ENCODE peak calls at places on chromosomes 2 and 18, in ten cellular contexts. One of them, this sample, is unnamed.

GRCh38 chr2:174247474-174248186 is 702 bp downstream of the OLA1 start:
- DNase-seq in T-cell: no peak
- DNase-seq in fibroblast of lung: peak
- DNase-seq in CD8-positive, alpha-beta T cell: no peak
- DNase-seq in GF-D8: no peak
- DNase-seq in Daoy: peak
- DNase-seq in upper lobe of left lung: peak
- DNase-seq in COR-L47: peak
- DNase-seq in NCI-H345: peak
- DNase-seq in stimulated activated CD4-positive, alpha-beta T cell treated with anti-CD3 and anti-CD28 coated beads, Interleukin-15, amount 100 ng/mL, for 1 hour: no peak
- DNase-seq in this sample: peak

GRCh38 chr2:153543639-153544071 is 65.1 kb upstream of the RPRM start:
- DNase-seq in T-cell: no peak
- DNase-seq in fibroblast of lung: no peak
- DNase-seq in CD8-positive, alpha-beta T cell: no peak
- DNase-seq in GF-D8: no peak
- DNase-seq in Daoy: no peak
- DNase-seq in upper lobe of left lung: no peak
- DNase-seq in COR-L47: peak
- DNase-seq in NCI-H345: peak
- DNase-seq in stimulated activated CD4-positive, alpha-beta T cell treated with anti-CD3 and anti-CD28 coated beads, Interleukin-15, amount 100 ng/mL, for 1 hour: no peak
- DNase-seq in this sample: peak

GRCh38 chr2:178190938-178191910 is 3.1 kb upstream of the OSBPL6 start:
- DNase-seq in T-cell: no peak
- DNase-seq in fibroblast of lung: no peak
- DNase-seq in CD8-positive, alpha-beta T cell: no peak
- DNase-seq in GF-D8: no peak
- DNase-seq in Daoy: no peak
- DNase-seq in upper lobe of left lung: no peak
- DNase-seq in COR-L47: no peak
- DNase-seq in NCI-H345: no peak
- DNase-seq in stimulated activated CD4-positive, alpha-beta T cell treated with anti-CD3 and anti-CD28 coated beads, Interleukin-15, amount 100 ng/mL, for 1 hour: no peak
- DNase-seq in this sample: peak

GRCh38 chr2:167127135-167127534 is 238.9 kb downstream of the XIRP2 start:
- DNase-seq in T-cell: no peak
- DNase-seq in fibroblast of lung: peak
- DNase-seq in CD8-positive, alpha-beta T cell: no peak
- DNase-seq in GF-D8: no peak
- DNase-seq in Daoy: no peak
- DNase-seq in upper lobe of left lung: no peak
- DNase-seq in COR-L47: peak
- DNase-seq in NCI-H345: peak
- DNase-seq in stimulated activated CD4-positive, alpha-beta T cell treated with anti-CD3 and anti-CD28 coated beads, Interleukin-15, amount 100 ng/mL, for 1 hour: no peak
- DNase-seq in this sample: peak

GRCh38 chr2:52897511-52898085 is 870.0 kb upstream of the CHAC2 start:
- DNase-seq in T-cell: no peak
- DNase-seq in fibroblast of lung: no peak
- DNase-seq in CD8-positive, alpha-beta T cell: no peak
- DNase-seq in GF-D8: no peak
- DNase-seq in Daoy: no peak
- DNase-seq in upper lobe of left lung: no peak
- DNase-seq in COR-L47: no peak
- DNase-seq in NCI-H345: no peak
- DNase-seq in stimulated activated CD4-positive, alpha-beta T cell treated with anti-CD3 and anti-CD28 coated beads, Interleukin-15, amount 100 ng/mL, for 1 hour: no peak
- DNase-seq in this sample: no peak

GRCh38 chr18:74328196-74328595 is 12.6 kb downstream of the C18orf63 start:
- DNase-seq in T-cell: no peak
- DNase-seq in fibroblast of lung: no peak
- DNase-seq in CD8-positive, alpha-beta T cell: no peak
- DNase-seq in GF-D8: no peak
- DNase-seq in Daoy: no peak
- DNase-seq in upper lobe of left lung: no peak
- DNase-seq in COR-L47: no peak
- DNase-seq in NCI-H345: no peak
- DNase-seq in stimulated activated CD4-positive, alpha-beta T cell treated with anti-CD3 and anti-CD28 coated beads, Interleukin-15, amount 100 ng/mL, for 1 hour: no peak
- DNase-seq in this sample: no peak

GRCh38 chr2:182715121-182715895 is 749 bp upstream of the DNAJC10 start:
- DNase-seq in T-cell: no peak
- DNase-seq in fibroblast of lung: peak
- DNase-seq in CD8-positive, alpha-beta T cell: no peak
- DNase-seq in GF-D8: peak
- DNase-seq in Daoy: no peak
- DNase-seq in upper lobe of left lung: no peak
- DNase-seq in COR-L47: no peak
- DNase-seq in NCI-H345: peak
- DNase-seq in stimulated activated CD4-positive, alpha-beta T cell treated with anti-CD3 and anti-CD28 coated beads, Interleukin-15, amount 100 ng/mL, for 1 hour: no peak
- DNase-seq in this sample: no peak

GRCh38 chr18:55405655-55406373 is 182.2 kb downstream of the TCF4 start:
- DNase-seq in T-cell: no peak
- DNase-seq in fibroblast of lung: peak
- DNase-seq in CD8-positive, alpha-beta T cell: no peak
- DNase-seq in GF-D8: no peak
- DNase-seq in Daoy: peak
- DNase-seq in upper lobe of left lung: peak
- DNase-seq in COR-L47: peak
- DNase-seq in NCI-H345: peak
- DNase-seq in stimulated activated CD4-positive, alpha-beta T cell treated with anti-CD3 and anti-CD28 coated beads, Interleukin-15, amount 100 ng/mL, for 1 hour: no peak
- DNase-seq in this sample: peak

GRCh38 chr18:25544872-25545271 is 192.9 kb upstream of the ZNF521 start:
- DNase-seq in T-cell: no peak
- DNase-seq in fibroblast of lung: no peak
- DNase-seq in CD8-positive, alpha-beta T cell: no peak
- DNase-seq in GF-D8: no peak
- DNase-seq in Daoy: no peak
- DNase-seq in upper lobe of left lung: no peak
- DNase-seq in COR-L47: no peak
- DNase-seq in NCI-H345: no peak
- DNase-seq in stimulated activated CD4-positive, alpha-beta T cell treated with anti-CD3 and anti-CD28 coated beads, Interleukin-15, amount 100 ng/mL, for 1 hour: no peak
- DNase-seq in this sample: no peak

GRCh38 chr2:121034551-121034950 is 250.5 kb downstream of the TFCP2L1 start:
- DNase-seq in T-cell: no peak
- DNase-seq in fibroblast of lung: no peak
- DNase-seq in CD8-positive, alpha-beta T cell: no peak
- DNase-seq in GF-D8: no peak
- DNase-seq in Daoy: no peak
- DNase-seq in upper lobe of left lung: peak
- DNase-seq in COR-L47: no peak
- DNase-seq in NCI-H345: no peak
- DNase-seq in stimulated activated CD4-positive, alpha-beta T cell treated with anti-CD3 and anti-CD28 coated beads, Interleukin-15, amount 100 ng/mL, for 1 hour: no peak
- DNase-seq in this sample: no peak

GRCh38 chr2:2104331-2104730 is 226.7 kb downstream of the MYT1L start:
- DNase-seq in T-cell: no peak
- DNase-seq in fibroblast of lung: no peak
- DNase-seq in CD8-positive, alpha-beta T cell: no peak
- DNase-seq in GF-D8: no peak
- DNase-seq in Daoy: no peak
- DNase-seq in upper lobe of left lung: no peak
- DNase-seq in COR-L47: no peak
- DNase-seq in NCI-H345: no peak
- DNase-seq in stimulated activated CD4-positive, alpha-beta T cell treated with anti-CD3 and anti-CD28 coated beads, Interleukin-15, amount 100 ng/mL, for 1 hour: no peak
- DNase-seq in this sample: no peak

GRCh38 chr2:232928564-232929302 is 58.7 kb downstream of the SNORC start:
- DNase-seq in T-cell: no peak
- DNase-seq in fibroblast of lung: no peak
- DNase-seq in CD8-positive, alpha-beta T cell: no peak
- DNase-seq in GF-D8: no peak
- DNase-seq in Daoy: no peak
- DNase-seq in upper lobe of left lung: no peak
- DNase-seq in COR-L47: no peak
- DNase-seq in NCI-H345: no peak
- DNase-seq in stimulated activated CD4-positive, alpha-beta T cell treated with anti-CD3 and anti-CD28 coated beads, Interleukin-15, amount 100 ng/mL, for 1 hour: no peak
- DNase-seq in this sample: no peak

GRCh38 chr18:3793545-3793944 is 343.6 kb downstream of the TGIF1 start:
- DNase-seq in T-cell: no peak
- DNase-seq in fibroblast of lung: peak
- DNase-seq in CD8-positive, alpha-beta T cell: no peak
- DNase-seq in GF-D8: no peak
- DNase-seq in Daoy: no peak
- DNase-seq in upper lobe of left lung: no peak
- DNase-seq in COR-L47: no peak
- DNase-seq in NCI-H345: no peak
- DNase-seq in stimulated activated CD4-positive, alpha-beta T cell treated with anti-CD3 and anti-CD28 coated beads, Interleukin-15, amount 100 ng/mL, for 1 hour: no peak
- DNase-seq in this sample: no peak

GRCh38 chr2:20667531-20668401 is 822 bp downstream of the GDF7 start:
- DNase-seq in T-cell: no peak
- DNase-seq in fibroblast of lung: no peak
- DNase-seq in CD8-positive, alpha-beta T cell: no peak
- DNase-seq in GF-D8: no peak
- DNase-seq in Daoy: no peak
- DNase-seq in upper lobe of left lung: no peak
- DNase-seq in COR-L47: no peak
- DNase-seq in NCI-H345: no peak
- DNase-seq in stimulated activated CD4-positive, alpha-beta T cell treated with anti-CD3 and anti-CD28 coated beads, Interleukin-15, amount 100 ng/mL, for 1 hour: no peak
- DNase-seq in this sample: no peak

GRCh38 chr2:207770602-207771404 is 1.1 kb upstream of the FZD5 start:
- DNase-seq in T-cell: no peak
- DNase-seq in fibroblast of lung: no peak
- DNase-seq in CD8-positive, alpha-beta T cell: no peak
- DNase-seq in GF-D8: no peak
- DNase-seq in Daoy: no peak
- DNase-seq in upper lobe of left lung: peak
- DNase-seq in COR-L47: no peak
- DNase-seq in NCI-H345: no peak
- DNase-seq in stimulated activated CD4-positive, alpha-beta T cell treated with anti-CD3 and anti-CD28 coated beads, Interleukin-15, amount 100 ng/mL, for 1 hour: no peak
- DNase-seq in this sample: no peak

GRCh38 chr2:7884338-7884737 is 797.5 kb upstream of the ID2 start:
- DNase-seq in T-cell: no peak
- DNase-seq in fibroblast of lung: no peak
- DNase-seq in CD8-positive, alpha-beta T cell: no peak
- DNase-seq in GF-D8: no peak
- DNase-seq in Daoy: no peak
- DNase-seq in upper lobe of left lung: no peak
- DNase-seq in COR-L47: no peak
- DNase-seq in NCI-H345: no peak
- DNase-seq in stimulated activated CD4-positive, alpha-beta T cell treated with anti-CD3 and anti-CD28 coated beads, Interleukin-15, amount 100 ng/mL, for 1 hour: no peak
- DNase-seq in this sample: no peak

GRCh38 chr18:48949051-48949605 is 1.6 kb downstream of the SMAD7 start:
- DNase-seq in T-cell: peak
- DNase-seq in fibroblast of lung: no peak
- DNase-seq in CD8-positive, alpha-beta T cell: no peak
- DNase-seq in GF-D8: peak
- DNase-seq in Daoy: peak
- DNase-seq in upper lobe of left lung: no peak
- DNase-seq in COR-L47: no peak
- DNase-seq in NCI-H345: no peak
- DNase-seq in stimulated activated CD4-positive, alpha-beta T cell treated with anti-CD3 and anti-CD28 coated beads, Interleukin-15, amount 100 ng/mL, for 1 hour: no peak
- DNase-seq in this sample: peak

GRCh38 chr2:186588940-186589732 is 720 bp upstream of the ITGAV start:
- DNase-seq in T-cell: no peak
- DNase-seq in fibroblast of lung: no peak
- DNase-seq in CD8-positive, alpha-beta T cell: no peak
- DNase-seq in GF-D8: no peak
- DNase-seq in Daoy: no peak
- DNase-seq in upper lobe of left lung: no peak
- DNase-seq in COR-L47: no peak
- DNase-seq in NCI-H345: peak
- DNase-seq in stimulated activated CD4-positive, alpha-beta T cell treated with anti-CD3 and anti-CD28 coated beads, Interleukin-15, amount 100 ng/mL, for 1 hour: no peak
- DNase-seq in this sample: no peak

GRCh38 chr2:217604527-217605279 is 398.1 kb downstream of the TNS1 start:
- DNase-seq in T-cell: no peak
- DNase-seq in fibroblast of lung: no peak
- DNase-seq in CD8-positive, alpha-beta T cell: no peak
- DNase-seq in GF-D8: no peak
- DNase-seq in Daoy: no peak
- DNase-seq in upper lobe of left lung: no peak
- DNase-seq in COR-L47: no peak
- DNase-seq in NCI-H345: no peak
- DNase-seq in stimulated activated CD4-positive, alpha-beta T cell treated with anti-CD3 and anti-CD28 coated beads, Interleukin-15, amount 100 ng/mL, for 1 hour: no peak
- DNase-seq in this sample: no peak

GRCh38 chr2:149166958-149167810 is 128.7 kb downstream of the LYPD6B start:
- DNase-seq in T-cell: peak
- DNase-seq in fibroblast of lung: peak
- DNase-seq in CD8-positive, alpha-beta T cell: peak
- DNase-seq in GF-D8: peak
- DNase-seq in Daoy: peak
- DNase-seq in upper lobe of left lung: no peak
- DNase-seq in COR-L47: no peak
- DNase-seq in NCI-H345: no peak
- DNase-seq in stimulated activated CD4-positive, alpha-beta T cell treated with anti-CD3 and anti-CD28 coated beads, Interleukin-15, amount 100 ng/mL, for 1 hour: no peak
- DNase-seq in this sample: no peak

GRCh38 chr2:191845248-191845715 is 1.6 kb downstream of the CAVIN2 start:
- DNase-seq in T-cell: no peak
- DNase-seq in fibroblast of lung: no peak
- DNase-seq in CD8-positive, alpha-beta T cell: no peak
- DNase-seq in GF-D8: no peak
- DNase-seq in Daoy: no peak
- DNase-seq in upper lobe of left lung: peak
- DNase-seq in COR-L47: no peak
- DNase-seq in NCI-H345: no peak
- DNase-seq in stimulated activated CD4-positive, alpha-beta T cell treated with anti-CD3 and anti-CD28 coated beads, Interleukin-15, amount 100 ng/mL, for 1 hour: no peak
- DNase-seq in this sample: no peak

GRCh38 chr2:190359896-190360376 is 16.5 kb downstream of the INPP1 start:
- DNase-seq in T-cell: peak
- DNase-seq in fibroblast of lung: peak
- DNase-seq in CD8-positive, alpha-beta T cell: peak
- DNase-seq in GF-D8: no peak
- DNase-seq in Daoy: peak
- DNase-seq in upper lobe of left lung: peak
- DNase-seq in COR-L47: peak
- DNase-seq in NCI-H345: no peak
- DNase-seq in stimulated activated CD4-positive, alpha-beta T cell treated with anti-CD3 and anti-CD28 coated beads, Interleukin-15, amount 100 ng/mL, for 1 hour: no peak
- DNase-seq in this sample: no peak

GRCh38 chr18:4068552-4069158 is 386.5 kb downstream of the DLGAP1 start:
- DNase-seq in T-cell: no peak
- DNase-seq in fibroblast of lung: peak
- DNase-seq in CD8-positive, alpha-beta T cell: peak
- DNase-seq in GF-D8: no peak
- DNase-seq in Daoy: peak
- DNase-seq in upper lobe of left lung: no peak
- DNase-seq in COR-L47: no peak
- DNase-seq in NCI-H345: peak
- DNase-seq in stimulated activated CD4-positive, alpha-beta T cell treated with anti-CD3 and anti-CD28 coated beads, Interleukin-15, amount 100 ng/mL, for 1 hour: no peak
- DNase-seq in this sample: peak

GRCh38 chr2:143939976-143940375 is 579.9 kb downstream of the ZEB2 start:
- DNase-seq in T-cell: no peak
- DNase-seq in fibroblast of lung: peak
- DNase-seq in CD8-positive, alpha-beta T cell: no peak
- DNase-seq in GF-D8: no peak
- DNase-seq in Daoy: no peak
- DNase-seq in upper lobe of left lung: no peak
- DNase-seq in COR-L47: no peak
- DNase-seq in NCI-H345: no peak
- DNase-seq in stimulated activated CD4-positive, alpha-beta T cell treated with anti-CD3 and anti-CD28 coated beads, Interleukin-15, amount 100 ng/mL, for 1 hour: no peak
- DNase-seq in this sample: peak

GRCh38 chr2:157989227-157989626 is 112.4 kb upstream of the UPP2 start:
- DNase-seq in T-cell: no peak
- DNase-seq in fibroblast of lung: no peak
- DNase-seq in CD8-positive, alpha-beta T cell: no peak
- DNase-seq in GF-D8: no peak
- DNase-seq in Daoy: no peak
- DNase-seq in upper lobe of left lung: no peak
- DNase-seq in COR-L47: no peak
- DNase-seq in NCI-H345: no peak
- DNase-seq in stimulated activated CD4-positive, alpha-beta T cell treated with anti-CD3 and anti-CD28 coated beads, Interleukin-15, amount 100 ng/mL, for 1 hour: no peak
- DNase-seq in this sample: peak

This sample was measured in A673.